ENCODE peak calls at places on chromosomes 1 and 21, in ten cellular contexts. M, I, V, D, K, Z, S, J, F and W are unnamed samples.
A peak's percentile ranks its signal among the peaks of the same experiment; 100 is the strongest.

GRCh38 chr21:38804617-38805281 is 980 bp upstream of the ETS2 start:
- DNase-seq in M (peak; percentile 79), I (no peak), V (peak; percentile 88), D (peak; percentile 78), K (peak; percentile 90), Z (no peak), S (peak; percentile 72), J (no peak), F (peak; percentile 88), W (peak; percentile 74)

GRCh38 chr21:42640486-42640885 is 12.9 kb upstream of the PDE9A start:
- DNase-seq in M (no peak), I (no peak), V (peak; percentile 13), D (no peak), K (no peak), Z (no peak), S (no peak), J (no peak), F (peak; percentile 46), W (no peak)

GRCh38 chr1:168531605-168532345 is 12.0 kb downstream of the XCL2 start:
- DNase-seq in M (no peak), I (no peak), V (no peak), D (peak; percentile 6), K (no peak), Z (no peak), S (no peak), J (no peak), F (no peak), W (no peak)

GRCh38 chr1:31529999-31530705 is 46.2 kb upstream of the TINAGL1 start:
- DNase-seq in M (no peak), I (no peak), V (no peak), D (no peak), K (no peak), Z (peak; percentile 57), S (no peak), J (no peak), F (no peak), W (no peak)

GRCh38 chr1:53963472-53963871 is 17.3 kb downstream of the LRRC42 start:
- DNase-seq in M (no peak), I (no peak), V (no peak), D (no peak), K (no peak), Z (no peak), S (no peak), J (no peak), F (no peak), W (no peak)

GRCh38 chr21:41774467-41775151 is 7.8 kb upstream of the RIPK4 start:
- DNase-seq in M (no peak), I (no peak), V (no peak), D (no peak), K (no peak), Z (no peak), S (no peak), J (no peak), F (no peak), W (no peak)

GRCh38 chr1:64884261-64885040 is 81.9 kb downstream of the JAK1 start:
- DNase-seq in M (peak; percentile 55), I (no peak), V (no peak), D (no peak), K (no peak), Z (no peak), S (no peak), J (no peak), F (no peak), W (peak; percentile 60)

GRCh38 chr1:76059461-76059860 is 15.1 kb upstream of the ST6GALNAC3 start:
- DNase-seq in M (no peak), I (no peak), V (no peak), D (no peak), K (no peak), Z (no peak), S (no peak), J (no peak), F (no peak), W (no peak)

GRCh38 chr1:65772607-65773006 is 20.1 kb upstream of the PDE4B start:
- DNase-seq in M (no peak), I (no peak), V (no peak), D (no peak), K (no peak), Z (no peak), S (no peak), J (no peak), F (no peak), W (no peak)

GRCh38 chr21:19731251-19731650 is 1267.0 kb upstream of the NCAM2 start:
- DNase-seq in M (no peak), I (no peak), V (no peak), D (no peak), K (no peak), Z (no peak), S (no peak), J (no peak), F (no peak), W (no peak)

GRCh38 chr1:154578058-154578418 is 10.5 kb downstream of the CHRNB2 start:
- DNase-seq in M (no peak), I (no peak), V (no peak), D (no peak), K (no peak), Z (no peak), S (no peak), J (no peak), F (no peak), W (peak; percentile 17)

GRCh38 chr1:46133181-46133658 is 791 bp upstream of the PIK3R3 start:
- DNase-seq in M (no peak), I (no peak), V (no peak), D (peak; percentile 79), K (no peak), Z (no peak), S (no peak), J (no peak), F (no peak), W (peak; percentile 77)

GRCh38 chr21:33115586-33116541 is 45.9 kb downstream of the OLIG1 start:
- DNase-seq in M (no peak), I (no peak), V (no peak), D (no peak), K (no peak), Z (no peak), S (no peak), J (no peak), F (no peak), W (no peak)
- H3K27me3 ChIP-seq in M (peaks cover 65% of the 10 kb centered on the region), I (peaks cover 6% of the 10 kb centered on the region), V (peaks cover 85% of the 10 kb centered on the region), D (peaks cover 99% of the 10 kb centered on the region), K (peaks cover 73% of the 10 kb centered on the region), Z (peaks cover 1% of the 10 kb centered on the region), S (peaks cover 6% of the 10 kb centered on the region), J (peaks cover 22% of the 10 kb centered on the region), F (peaks cover 10% of the 10 kb centered on the region), W (peaks cover 15% of the 10 kb centered on the region)

GRCh38 chr1:243942196-243943150 is 92.4 kb upstream of the AKT3 start:
- DNase-seq in M (no peak), I (no peak), V (no peak), D (no peak), K (no peak), Z (no peak), S (no peak), J (no peak), F (no peak), W (no peak)

GRCh38 chr1:243944429-243945160 is 94.6 kb upstream of the AKT3 start:
- DNase-seq in M (peak; percentile 22), I (no peak), V (no peak), D (no peak), K (no peak), Z (peak; percentile 96), S (no peak), J (no peak), F (no peak), W (peak; percentile 59)

GRCh38 chr1:243945727-243946126 is 95.7 kb upstream of the AKT3 start:
- DNase-seq in M (no peak), I (no peak), V (no peak), D (no peak), K (no peak), Z (no peak), S (no peak), J (no peak), F (no peak), W (no peak)

GRCh38 chr1:243946253-243946652 is 96.2 kb upstream of the AKT3 start:
- DNase-seq in M (no peak), I (no peak), V (no peak), D (no peak), K (no peak), Z (no peak), S (no peak), J (no peak), F (no peak), W (no peak)

DNA sequence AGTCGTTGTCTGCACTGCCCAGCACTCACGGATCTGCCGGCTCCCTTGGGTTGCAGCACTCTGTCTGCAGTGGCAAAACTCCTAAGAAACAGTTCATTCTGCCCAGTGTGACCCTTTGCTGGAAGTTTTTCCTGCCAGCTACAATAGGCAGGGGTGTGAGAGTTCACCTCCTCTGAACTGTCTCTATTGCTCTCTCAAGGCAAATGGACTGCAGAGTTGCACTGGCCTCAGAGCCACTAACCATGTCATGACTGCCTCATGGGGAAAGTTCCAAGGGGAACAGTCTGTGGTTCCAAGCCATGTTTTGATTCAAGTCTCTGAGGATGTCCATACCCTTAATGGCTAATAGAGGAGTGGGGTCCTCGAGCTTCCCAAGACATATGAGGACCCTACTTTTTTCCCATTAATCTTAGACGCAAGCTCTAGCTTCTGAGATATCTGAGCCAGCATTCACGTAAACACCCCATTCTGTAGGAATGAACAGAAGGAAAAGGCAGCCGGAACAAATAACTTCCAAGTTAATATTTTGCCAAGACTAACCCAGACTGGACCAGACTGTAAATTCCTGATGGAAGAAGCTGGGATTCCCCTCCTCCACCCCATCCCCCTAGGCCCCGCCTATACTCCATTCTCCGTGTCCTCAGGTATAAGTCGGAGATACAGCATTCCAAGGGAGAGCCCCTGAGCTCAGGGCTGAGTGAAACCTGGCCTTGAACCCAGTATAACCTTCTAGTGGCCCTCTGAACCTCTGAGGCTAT is 93.8 kb upstream of the AKT3 start:
- DNase-seq in M (no peak), I (no peak), V (no peak), D (no peak), K (no peak), Z (no peak), S (no peak), J (no peak), F (no peak), W (no peak)
- H3K27ac ChIP-seq in M (no peak overlapping the region), I (no peak overlapping the region), V (no peak overlapping the region), D (no peak overlapping the region), K (no peak overlapping the region), Z (no peak overlapping the region), S (no peak overlapping the region), J (no peak overlapping the region), F (no peak overlapping the region), W (no peak overlapping the region)

GRCh38 chr21:25572895-25573310 is 34.4 kb downstream of the MRPL39 start:
- DNase-seq in M (no peak), I (no peak), V (no peak), D (no peak), K (no peak), Z (no peak), S (no peak), J (no peak), F (no peak), W (no peak)
- H3K4me3 ChIP-seq in M (no peak overlapping the region), I (peak overlapping the region; percentile 26), V (no peak overlapping the region), D (no peak overlapping the region), K (no peak overlapping the region), Z (no peak overlapping the region), S (no peak overlapping the region), J (no peak overlapping the region), F (no peak overlapping the region), W (no peak overlapping the region)

DNA sequence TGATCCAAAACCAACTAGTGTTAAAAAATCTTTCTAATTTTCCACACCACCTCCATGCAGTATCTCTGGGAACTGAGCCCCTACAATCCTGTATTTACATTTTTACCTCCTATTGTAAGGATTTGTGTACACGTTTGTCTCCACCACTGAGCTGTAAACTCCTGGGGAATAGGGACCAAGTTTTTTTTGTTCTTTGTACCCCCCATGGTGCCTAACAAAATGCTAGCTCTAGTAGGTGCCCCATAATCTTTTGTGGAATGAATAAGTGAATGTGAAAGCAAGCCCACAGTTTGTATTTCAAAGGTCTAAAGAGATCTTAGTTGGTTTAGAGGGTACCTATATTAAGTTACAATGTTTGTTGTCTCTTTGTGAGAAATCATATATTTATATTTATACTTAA is 879 bp upstream of the WLS start:
- DNase-seq in M (no peak), I (no peak), V (no peak), D (no peak), K (no peak), Z (no peak), S (no peak), J (no peak), F (no peak), W (no peak)
- H3K27me3 ChIP-seq in M (no peaks in the 10 kb centered on the region), I (no peaks in the 10 kb centered on the region), V (no peaks in the 10 kb centered on the region), D (no peaks in the 10 kb centered on the region), K (no peaks in the 10 kb centered on the region), Z (no peaks in the 10 kb centered on the region), S (no peaks in the 10 kb centered on the region), J (peaks cover 9% of the 10 kb centered on the region), F (no peaks in the 10 kb centered on the region), W (peaks cover 2% of the 10 kb centered on the region)